ENCODE peak calls at places on chromosomes 2 and 18, in ten cellular contexts. H is uterus; N is AG04450; G is HL-60; Y is CD4-positive, alpha-beta T cell; C is GM23338; T is left lung; M is transverse colon; R is esophagus muscularis mucosa; K is body of pancreas. J is an unnamed sample.

GRCh38 chr2:69436594-69436936 is 670 bp downstream of the NFU1 start:
- DNase-seq in M (no peak), Y (no peak), C (peak; percentile 24), N (no peak), K (no peak), T (no peak), R (no peak), G (no peak), H (no peak), J (no peak)

GRCh38 chr2:238657132-238658053 is 190.5 kb upstream of the TWIST2 start:
- DNase-seq in K (no peak), Y (no peak), G (no peak), N (no peak), H (no peak), C (peak; percentile 81), M (no peak), T (no peak), R (peak; percentile 72), J (no peak)

GRCh38 chr2:189446780-189447179 is 5.5 kb downstream of the WDR75 start:
- DNase-seq in T (no peak), H (no peak), G (no peak), M (no peak), Y (no peak), K (no peak), R (no peak), N (no peak), C (no peak), J (no peak)

GRCh38 chr2:36707050-36707449 is 10.5 kb downstream of the VIT start:
- DNase-seq in G (no peak), C (no peak), N (no peak), K (no peak), Y (no peak), M (no peak), T (no peak), R (no peak), H (no peak), J (no peak)

GRCh38 chr2:208033701-208034502 is 8.6 kb upstream of the PLEKHM3 start:
- DNase-seq in G (no peak), T (peak; percentile 50), Y (peak; percentile 13), R (no peak), K (peak; percentile 68), M (peak; percentile 70), C (peak; percentile 82), H (peak; percentile 18), N (no peak), J (no peak)

GRCh38 chr2:26630669-26631360 is 10.4 kb downstream of the CIB4 start:
- DNase-seq in N (no peak), H (no peak), M (no peak), Y (no peak), R (no peak), G (no peak), T (no peak), K (no peak), C (peak; percentile 52), J (no peak)

GRCh38 chr2:239105234-239105633 is 257.3 kb downstream of the TWIST2 start:
- DNase-seq in T (no peak), R (no peak), Y (no peak), G (no peak), K (no peak), M (no peak), H (no peak), N (no peak), C (no peak), J (no peak)

GRCh38 chr2:85785027-85785822 is 31.4 kb downstream of the ATOH8 start:
- DNase-seq in N (no peak), M (no peak), R (no peak), H (peak; percentile 68), G (no peak), C (no peak), Y (no peak), T (peak; percentile 81), K (no peak), J (no peak)

GRCh38 chr2:123870877-123871276 is 154.2 kb upstream of the CNTNAP5 start:
- DNase-seq in H (no peak), M (no peak), R (no peak), Y (no peak), G (no peak), N (no peak), C (peak; percentile 7), K (no peak), T (no peak), J (no peak)

GRCh38 chr18:25826823-25827617 is 263.4 kb downstream of the SS18 start:
- DNase-seq in N (no peak), R (peak; percentile 74), M (no peak), C (no peak), K (no peak), H (no peak), Y (no peak), G (no peak), T (no peak), J (no peak)

GRCh38 chr2:152097291-152098032 is 1.4 kb downstream of the CACNB4 start:
- DNase-seq in N (no peak), C (peak; percentile 36), Y (no peak), G (no peak), R (no peak), M (no peak), H (peak; percentile 20), T (no peak), K (peak; percentile 17), J (no peak)
- H3K27me3 ChIP-seq in N (peaks cover 46% of the 10 kb centered on the region), C (peaks cover 74% of the 10 kb centered on the region), Y (peaks cover 57% of the 10 kb centered on the region), G (no peaks in the 10 kb centered on the region), R (no peaks in the 10 kb centered on the region), M (peaks cover 77% of the 10 kb centered on the region), H (peaks cover 3% of the 10 kb centered on the region), T (peaks cover 16% of the 10 kb centered on the region), K (no peaks in the 10 kb centered on the region), J (no peaks in the 10 kb centered on the region)

GRCh38 chr2:10982931-10983701 is 71.4 kb downstream of the KCNF1 start:
- DNase-seq in C (no peak), M (peak; percentile 25), H (no peak), R (no peak), G (no peak), Y (no peak), N (no peak), K (no peak), T (no peak), J (no peak)
- H3K27ac ChIP-seq in C (no peak overlapping the region), M (peak overlapping the region; percentile 67), H (no peak overlapping the region), R (no peak overlapping the region), G (no peak overlapping the region), Y (no peak overlapping the region), N (no peak overlapping the region), K (no peak overlapping the region), T (no peak overlapping the region), J (no peak overlapping the region)

GRCh38 chr2:139791330-139791729 is 1011.1 kb upstream of the NXPH2 start:
- DNase-seq in G (no peak), N (no peak), C (no peak), T (no peak), M (no peak), R (no peak), H (no peak), Y (no peak), K (no peak), J (no peak)

DNA sequence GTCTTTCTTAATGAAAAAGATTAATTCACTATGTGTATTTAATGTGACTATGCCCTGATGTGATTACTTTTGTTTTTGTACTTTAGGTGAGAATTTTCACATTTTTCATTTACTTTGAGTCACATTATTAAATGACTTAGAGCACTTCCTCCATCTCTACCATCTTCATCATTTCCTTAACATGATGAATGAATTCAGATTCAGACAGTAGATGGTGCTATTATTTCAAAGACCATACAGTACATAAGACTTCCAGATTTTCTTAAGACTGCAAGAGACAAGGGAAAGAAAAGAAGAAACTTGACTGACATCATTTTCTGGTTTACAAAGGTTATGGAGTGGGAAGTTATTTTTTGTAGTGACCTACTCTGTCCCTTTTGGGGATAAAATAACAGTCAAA is 1010.6 kb upstream of the NXPH2 start:
- DNase-seq in H (no peak), K (no peak), N (no peak), Y (no peak), M (no peak), T (no peak), G (no peak), C (peak; percentile 50), R (no peak), J (no peak)
- TF ChIP-seq CTCF in H (no peak), K (peak; percentile 7), N (no peak), Y (no peak), M (no peak), T (no peak), G (no peak), C (no peak), R (no peak), J (no peak)

GRCh38 chr2:240786871-240787311 is 33.1 kb downstream of the KIF1A start:
- DNase-seq in N (no peak), G (no peak), M (no peak), K (no peak), H (no peak), R (no peak), Y (no peak), C (no peak), T (no peak), J (no peak)

GRCh38 chr2:240787521-240788472 is 32.2 kb downstream of the KIF1A start:
- DNase-seq in T (no peak), G (no peak), M (no peak), K (no peak), N (no peak), R (no peak), C (no peak), Y (no peak), H (no peak), J (no peak)

GRCh38 chr2:240789051-240789453 is 31.0 kb downstream of the KIF1A start:
- DNase-seq in T (no peak), N (no peak), H (no peak), Y (no peak), M (no peak), K (no peak), R (no peak), C (no peak), G (no peak), J (no peak)

GRCh38 chr2:240789501-240790369 is 30.3 kb downstream of the KIF1A start:
- DNase-seq in T (no peak), K (no peak), N (no peak), R (no peak), M (no peak), H (no peak), Y (no peak), G (no peak), C (no peak), J (no peak)

GRCh38 chr2:240788482-240788881 is 31.5 kb downstream of the KIF1A start:
- DNase-seq in T (no peak), H (no peak), R (no peak), Y (no peak), M (no peak), N (no peak), K (no peak), C (no peak), G (no peak), J (no peak)
- H3K27me3 ChIP-seq in T (no peaks in the 10 kb centered on the region), H (no peaks in the 10 kb centered on the region), R (no peaks in the 10 kb centered on the region), Y (no peaks in the 10 kb centered on the region), M (peaks cover 6% of the 10 kb centered on the region), N (peaks cover 13% of the 10 kb centered on the region), K (no peaks in the 10 kb centered on the region), C (no peaks in the 10 kb centered on the region), G (no peaks in the 10 kb centered on the region), J (no peaks in the 10 kb centered on the region)

DNA sequence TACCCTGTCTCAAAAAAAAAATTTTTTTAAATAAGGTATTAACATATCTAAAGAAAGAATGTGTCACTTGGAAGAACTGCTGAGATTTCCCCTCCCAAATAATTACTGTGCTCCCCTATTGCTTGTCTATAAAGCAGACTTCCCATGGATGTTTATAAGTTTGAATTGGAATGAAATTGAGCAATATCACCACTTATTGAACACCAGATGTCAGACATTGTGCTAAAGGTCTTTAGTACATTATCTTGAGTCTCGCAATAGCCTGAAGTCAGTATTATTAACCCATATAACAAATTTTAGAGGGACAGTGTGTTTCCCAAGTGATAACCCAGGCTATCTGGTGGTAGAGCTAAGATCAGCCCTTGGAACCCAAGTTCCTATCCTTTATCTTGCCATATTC is 102.9 kb upstream of the MSH2 start:
- DNase-seq in M (no peak), K (no peak), R (no peak), N (no peak), C (no peak), Y (no peak), G (no peak), T (no peak), H (no peak), J (no peak)
- H3K27ac ChIP-seq in M (no peak overlapping the region), K (no peak overlapping the region), R (no peak overlapping the region), N (no peak overlapping the region), C (no peak overlapping the region), Y (no peak overlapping the region), G (peak overlapping the region; percentile 48), T (peak overlapping the region; percentile 89), H (no peak overlapping the region), J (no peak overlapping the region)

J was measured in thoracic aorta.